ENCODE peak calls at places on chromosome 10, in nine cellular contexts. K, S, V, R, D, B, M, E and X are unnamed samples.

GRCh38 chr10:22180724-22181123 is 37.1 kb downstream of the EBLN1 start:
- DNase-seq in K (no peak), S (no peak), V (no peak), R (no peak), D (no peak), B (no peak), M (no peak), E (no peak), X (no peak)

GRCh38 chr10:132036153-132036886 is 29.4 kb upstream of the JAKMIP3 start:
- DNase-seq in K (no peak), S (no peak), V (peak; percentile 26), R (no peak), D (no peak), B (no peak), M (no peak), E (no peak), X (no peak)

GRCh38 chr10:129035052-129035805 is 431.8 kb upstream of the MGMT start:
- DNase-seq in K (peak; percentile 21), S (no peak), V (no peak), R (no peak), D (no peak), B (no peak), M (no peak), E (no peak), X (no peak)

GRCh38 chr10:84173543-84173942 is at the start of gene GPR15LG:
- DNase-seq in K (no peak), S (no peak), V (no peak), R (peak; percentile 32), D (no peak), B (no peak), M (no peak), E (no peak), X (no peak)

GRCh38 chr10:9205558-9205957 is 1151.1 kb downstream of the GATA3 start:
- DNase-seq in K (no peak), S (no peak), V (no peak), R (no peak), D (no peak), B (no peak), M (no peak), E (no peak), X (no peak)

GRCh38 chr10:44244745-44245600 is 139.9 kb downstream of the CXCL12 start:
- DNase-seq in K (no peak), S (no peak), V (no peak), R (no peak), D (no peak), B (no peak), M (no peak), E (no peak), X (no peak)

GRCh38 chr10:52146766-52147165 is 167.3 kb upstream of the DKK1 start:
- DNase-seq in K (no peak), S (no peak), V (no peak), R (no peak), D (no peak), B (no peak), M (no peak), E (no peak), X (no peak)

GRCh38 chr10:93071674-93072224 is 1.9 kb upstream of the CYP26A1 start:
- DNase-seq in K (no peak), S (no peak), V (no peak), R (no peak), D (no peak), B (no peak), M (no peak), E (no peak), X (no peak)

GRCh38 chr10:22253578-22253882 is 35.7 kb upstream of the EBLN1 start:
- DNase-seq in K (peak; percentile 17), S (peak; percentile 18), V (no peak), R (no peak), D (no peak), B (no peak), M (peak; percentile 75), E (no peak), X (no peak)

GRCh38 chr10:30671011-30671616 is 41.6 kb upstream of the LYZL2 start:
- DNase-seq in K (no peak), S (no peak), V (peak; percentile 52), R (no peak), D (peak; percentile 26), B (no peak), M (no peak), E (peak; percentile 30), X (no peak)

GRCh38 chr10:1626835-1627234 is 110.5 kb downstream of the ADARB2 start:
- DNase-seq in K (no peak), S (no peak), V (no peak), R (no peak), D (no peak), B (no peak), M (no peak), E (no peak), X (no peak)

GRCh38 chr10:122014652-122015248 is 25.8 kb downstream of the TACC2 start:
- DNase-seq in K (no peak), S (no peak), V (no peak), R (no peak), D (no peak), B (no peak), M (no peak), E (no peak), X (no peak)